ENCODE peak calls at places on chromosomes 4 and X, in nine cellular contexts. I is anterior cingulate cortex; G is GM04504; F is pons; T is tibial artery; J is mesothelial cell of epicardium; Q is lower lobe of right lung; X is SJSA1; Y is stimulated activated CD4-positive, alpha-beta T cell treated with anti-CD3 and anti-CD28 coated beads, Interleukin-2, amount 100 ng/mL, for 24 hours. N is an unnamed sample.

GRCh38 chr4:33715996-33716395 is 2528.3 kb downstream of the ARAP2 start:
- DNase-seq in I (no peak), G (peak; percentile 91), F (no peak), T (no peak), J (no peak), Q (no peak), X (no peak), Y (no peak), N (no peak)

GRCh38 chr4:108342325-108342986 is 173.7 kb upstream of the LEF1 start:
- DNase-seq in I (no peak), G (no peak), F (peak; percentile 18), T (no peak), J (no peak), Q (no peak), X (no peak), Y (no peak), N (no peak)

GRCh38 chr4:42750091-42750490 is 93.2 kb upstream of the ATP8A1 start:
- DNase-seq in I (peak; percentile 6), G (no peak), F (peak; percentile 82), T (no peak), J (no peak), Q (no peak), X (no peak), Y (no peak), N (no peak)

GRCh38 chr4:137749466-137749865 is 217.2 kb upstream of the PCDH18 start:
- DNase-seq in I (no peak), G (peak; percentile 6), F (no peak), T (no peak), J (no peak), Q (no peak), X (no peak), Y (no peak), N (no peak)

GRCh38 chr4:123233409-123233808 is 163.2 kb upstream of the SPRY1 start:
- DNase-seq in I (no peak), G (no peak), F (no peak), T (no peak), J (no peak), Q (no peak), X (no peak), Y (no peak), N (no peak)

GRCh38 chr4:159484049-159484448 is 381.2 kb downstream of the RAPGEF2 start:
- DNase-seq in I (no peak), G (no peak), F (no peak), T (no peak), J (no peak), Q (no peak), X (no peak), Y (no peak), N (no peak)

GRCh38 chr4:54505362-54505761 is 152.4 kb upstream of the KIT start:
- DNase-seq in I (no peak), G (no peak), F (no peak), T (no peak), J (no peak), Q (no peak), X (no peak), Y (no peak), N (no peak)

GRCh38 chrX:133670394-133670793 is 255.1 kb upstream of the GPC4 start:
- DNase-seq in I (no peak), G (no peak), F (peak; percentile 39), T (no peak), J (no peak), Q (no peak), X (peak; percentile 51), Y (no peak), N (no peak)

GRCh38 chr4:136355970-136356369 is 1176.3 kb downstream of the PCDH18 start:
- DNase-seq in I (no peak), G (no peak), F (no peak), T (no peak), J (no peak), Q (no peak), X (no peak), Y (no peak), N (no peak)

GRCh38 chrX:132480581-132481203 is 8.1 kb downstream of the MBNL3 start:
- DNase-seq in I (no peak), G (peak; percentile 66), F (peak; percentile 70), T (no peak), J (no peak), Q (peak; percentile 50), X (peak; percentile 20), Y (peak; percentile 22), N (peak; percentile 38)

GRCh38 chrX:135740683-135741149 is 27.3 kb downstream of the CT45A3 start:
- DNase-seq in I (no peak), G (no peak), F (peak; percentile 2), T (no peak), J (no peak), Q (no peak), X (peak; percentile 1), Y (peak; percentile 58), N (no peak)

GRCh38 chr4:7434766-7435150 is at the start of gene PSAPL1:
- DNase-seq in I (no peak), G (peak; percentile 8), F (no peak), T (no peak), J (no peak), Q (peak; percentile 77), X (no peak), Y (no peak), N (no peak)

GRCh38 chr4:101888472-101888871 is 97.9 kb downstream of the BANK1 start:
- DNase-seq in I (no peak), G (no peak), F (no peak), T (no peak), J (no peak), Q (no peak), X (no peak), Y (no peak), N (no peak)

GRCh38 chr4:7518871-7519637 is 84.3 kb upstream of the PSAPL1 start:
- DNase-seq in I (peak; percentile 16), G (no peak), F (peak; percentile 24), T (no peak), J (no peak), Q (no peak), X (no peak), Y (no peak), N (no peak)

GRCh38 chr4:81724925-81725329 is 253.2 kb upstream of the RASGEF1B start:
- DNase-seq in I (peak; percentile 42), G (no peak), F (peak; percentile 79), T (peak; percentile 61), J (no peak), Q (peak; percentile 73), X (no peak), Y (peak; percentile 70), N (no peak)

GRCh38 chrX:45711231-45711630 is 510.6 kb upstream of the DIPK2B start:
- DNase-seq in I (no peak), G (peak; percentile 45), F (no peak), T (no peak), J (no peak), Q (no peak), X (peak; percentile 62), Y (no peak), N (no peak)

GRCh38 chrX:111098874-111099273 is 2.9 kb downstream of the PAK3 start:
- DNase-seq in I (peak; percentile 5), G (no peak), F (no peak), T (no peak), J (peak; percentile 49), Q (peak; percentile 52), X (no peak), Y (peak; percentile 66), N (peak; percentile 36)

GRCh38 chr4:7324651-7325121 is 110.0 kb downstream of the PSAPL1 start:
- DNase-seq in I (no peak), G (no peak), F (no peak), T (no peak), J (no peak), Q (peak; percentile 35), X (no peak), Y (no peak), N (no peak)

GRCh38 chr4:147799986-147800555 is 68.2 kb downstream of the ARHGAP10 start:
- DNase-seq in I (no peak), G (no peak), F (no peak), T (no peak), J (no peak), Q (no peak), X (peak; percentile 44), Y (peak; percentile 54), N (no peak)

GRCh38 chrX:66233206-66233605 is 69.2 kb downstream of the HEPH start:
- DNase-seq in I (no peak), G (no peak), F (peak; percentile 84), T (no peak), J (no peak), Q (no peak), X (no peak), Y (no peak), N (no peak)

GRCh38 chrX:149569770-149570169 is 17.5 kb downstream of the MAGEA9B start:
- DNase-seq in I (no peak), G (no peak), F (no peak), T (no peak), J (no peak), Q (no peak), X (no peak), Y (no peak), N (no peak)

GRCh38 chr4:172978848-172979247 is 189.8 kb upstream of the GALNT7 start:
- DNase-seq in I (no peak), G (no peak), F (no peak), T (no peak), J (no peak), Q (no peak), X (no peak), Y (no peak), N (no peak)

GRCh38 chrX:3134316-3134715 is 93.0 kb downstream of the ARSF start:
- DNase-seq in I (no peak), G (no peak), F (no peak), T (no peak), J (no peak), Q (no peak), X (no peak), Y (no peak), N (no peak)

GRCh38 chr4:6332042-6332668 is 62.5 kb downstream of the WFS1 start:
- DNase-seq in I (peak; percentile 15), G (no peak), F (peak; percentile 20), T (no peak), J (no peak), Q (no peak), X (peak; percentile 36), Y (peak; percentile 35), N (no peak)

GRCh38 chr4:159758061-159758460 is 655.2 kb downstream of the RAPGEF2 start:
- DNase-seq in I (no peak), G (no peak), F (no peak), T (no peak), J (no peak), Q (no peak), X (no peak), Y (no peak), N (no peak)

GRCh38 chrX:111467896-111468295 is 43.5 kb upstream of the SERTM2 start:
- DNase-seq in I (peak; percentile 1), G (no peak), F (no peak), T (peak; percentile 39), J (no peak), Q (peak; percentile 28), X (no peak), Y (no peak), N (no peak)

GRCh38 chr4:39825741-39826231 is 127.8 kb downstream of the UBE2K start:
- DNase-seq in I (no peak), G (no peak), F (no peak), T (no peak), J (no peak), Q (no peak), X (peak; percentile 30), Y (no peak), N (no peak)

N was measured in NCI-H1048.